ENCODE peak calls at places on chromosome X, in four cellular contexts. One of them, this sample, is unnamed.

GRCh38 chrX:108224727-108225455 is 133.3 kb downstream of the ATG4A start:
- DNase-seq in AG10803: peak
- DNase-seq in foreskin fibroblast: peak
- DNase-seq in AG04449: no peak
- DNase-seq in this sample: peak

GRCh38 chrX:152960115-152960514 is 33.8 kb downstream of the PNMA5 start:
- DNase-seq in AG10803: no peak
- DNase-seq in foreskin fibroblast: peak
- DNase-seq in AG04449: no peak
- DNase-seq in this sample: no peak

GRCh38 chrX:53317365-53318069 is 36.1 kb upstream of the IQSEC2 start:
- DNase-seq in AG10803: peak
- DNase-seq in foreskin fibroblast: peak
- DNase-seq in AG04449: no peak
- DNase-seq in this sample: peak

GRCh38 chrX:5681159-5681558 is 547.5 kb downstream of the NLGN4X start:
- DNase-seq in AG10803: peak
- DNase-seq in foreskin fibroblast: peak
- DNase-seq in AG04449: no peak
- DNase-seq in this sample: peak

GRCh38 chrX:47854474-47854873 is 17.8 kb downstream of the ZNF81 start:
- DNase-seq in AG10803: peak
- DNase-seq in foreskin fibroblast: peak
- DNase-seq in AG04449: no peak
- DNase-seq in this sample: peak

GRCh38 chrX:30865020-30865419 is 24.0 kb downstream of the TAB3 start:
- DNase-seq in AG10803: no peak
- DNase-seq in foreskin fibroblast: peak
- DNase-seq in AG04449: no peak
- DNase-seq in this sample: no peak

GRCh38 chrX:153816821-153817220 is 13.5 kb downstream of the PDZD4 start:
- DNase-seq in AG10803: no peak
- DNase-seq in foreskin fibroblast: no peak
- DNase-seq in AG04449: no peak
- DNase-seq in this sample: no peak

GRCh38 chrX:9576059-9576458 is 111.2 kb downstream of the TBL1X start:
- DNase-seq in AG10803: no peak
- DNase-seq in foreskin fibroblast: no peak
- DNase-seq in AG04449: no peak
- DNase-seq in this sample: no peak

GRCh38 chrX:16155586-16155985 is 11.7 kb upstream of the MAGEB17 start:
- DNase-seq in AG10803: no peak
- DNase-seq in foreskin fibroblast: no peak
- DNase-seq in AG04449: no peak
- DNase-seq in this sample: no peak

GRCh38 chrX:38375888-38376287 is 23.5 kb downstream of the OTC start:
- DNase-seq in AG10803: no peak
- DNase-seq in foreskin fibroblast: peak
- DNase-seq in AG04449: no peak
- DNase-seq in this sample: no peak

GRCh38 chrX:120015145-120016067 is 62.1 kb downstream of the RHOXF2B start:
- DNase-seq in AG10803: no peak
- DNase-seq in foreskin fibroblast: peak
- DNase-seq in AG04449: no peak
- DNase-seq in this sample: no peak

GRCh38 chrX:68685722-68686683 is 38.5 kb downstream of the STARD8 start:
- DNase-seq in AG10803: peak
- DNase-seq in foreskin fibroblast: peak
- DNase-seq in AG04449: no peak
- DNase-seq in this sample: no peak

GRCh38 chrX:41276661-41277506 is 57.1 kb upstream of the DDX3X start:
- DNase-seq in AG10803: no peak
- DNase-seq in foreskin fibroblast: peak
- DNase-seq in AG04449: no peak
- DNase-seq in this sample: no peak

GRCh38 chrX:115892787-115893671 is 277.5 kb upstream of the AGTR2 start:
- DNase-seq in AG10803: no peak
- DNase-seq in foreskin fibroblast: peak
- DNase-seq in AG04449: no peak
- DNase-seq in this sample: peak
- TF ChIP-seq CTCF in AG10803: no peak
- TF ChIP-seq CTCF in foreskin fibroblast: no peak
- TF ChIP-seq CTCF in AG04449: no peak
- TF ChIP-seq CTCF in this sample: no peak

DNA sequence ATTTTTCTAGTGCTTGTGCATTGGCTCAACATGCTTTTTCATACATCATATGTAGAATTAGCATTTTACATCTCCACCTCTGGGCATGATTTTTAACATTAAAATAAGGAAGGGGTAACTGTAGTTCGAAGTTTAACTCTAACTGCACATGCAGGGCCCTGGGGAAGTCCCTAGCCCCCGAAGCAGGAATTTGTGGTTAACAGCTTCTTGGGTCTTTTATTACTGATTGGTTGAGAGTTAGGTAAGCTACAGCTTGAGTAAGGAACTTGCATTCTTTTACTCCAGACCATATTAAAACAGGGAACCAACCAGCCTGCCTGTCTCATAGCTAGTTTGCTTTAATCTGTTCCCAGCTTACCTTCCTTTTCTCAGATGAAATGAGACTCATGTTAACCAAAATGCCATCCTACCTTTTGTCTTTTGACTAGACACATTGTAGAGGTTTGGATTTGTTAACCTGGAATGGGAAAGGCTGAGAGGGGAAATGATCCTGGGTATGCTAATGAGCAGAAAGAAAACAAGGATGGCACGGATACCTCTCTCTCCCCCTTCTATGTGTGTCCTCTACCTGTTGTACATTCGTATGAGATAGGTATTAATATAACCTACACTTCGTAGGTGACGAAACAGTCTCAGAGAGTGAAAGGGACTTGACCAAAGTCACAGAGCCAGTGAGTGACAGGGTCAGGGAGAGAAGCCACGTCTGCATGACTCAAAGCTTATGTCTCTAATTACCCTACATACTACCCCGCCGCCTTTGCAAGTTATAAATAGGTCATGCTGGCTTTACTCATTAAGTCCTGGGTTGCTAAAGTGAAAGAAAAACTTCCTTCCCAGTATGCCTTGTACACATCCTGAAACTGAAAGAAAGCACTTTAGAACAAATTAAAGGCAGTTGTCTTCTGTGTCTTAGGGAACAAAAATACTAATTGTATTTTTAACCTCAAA is 119.5 kb upstream of the AFF2 start:
- DNase-seq in AG10803: peak
- DNase-seq in foreskin fibroblast: no peak
- DNase-seq in AG04449: no peak
- DNase-seq in this sample: no peak
- H3K4me3 ChIP-seq in AG10803: peak
- H3K4me3 ChIP-seq in foreskin fibroblast: no peak
- H3K4me3 ChIP-seq in AG04449: no peak
- H3K4me3 ChIP-seq in this sample: no peak

GRCh38 chrX:7941390-7942042 is 14.3 kb upstream of the PNPLA4 start:
- DNase-seq in AG10803: peak
- DNase-seq in foreskin fibroblast: peak
- DNase-seq in AG04449: no peak
- DNase-seq in this sample: peak
- TF ChIP-seq CTCF in AG10803: peak
- TF ChIP-seq CTCF in foreskin fibroblast: peak
- TF ChIP-seq CTCF in AG04449: peak
- TF ChIP-seq CTCF in this sample: no peak

GRCh38 chrX:2846992-2847391 is 18.3 kb downstream of the GYG2 start:
- DNase-seq in AG10803: no peak
- DNase-seq in foreskin fibroblast: no peak
- DNase-seq in AG04449: no peak
- DNase-seq in this sample: no peak

GRCh38 chrX:2848806-2849420 is 20.2 kb downstream of the GYG2 start:
- DNase-seq in AG10803: peak
- DNase-seq in foreskin fibroblast: peak
- DNase-seq in AG04449: peak
- DNase-seq in this sample: peak
- H3K4me3 ChIP-seq in AG10803: no peak
- H3K4me3 ChIP-seq in foreskin fibroblast: no peak
- H3K4me3 ChIP-seq in AG04449: no peak
- H3K4me3 ChIP-seq in this sample: peak

DNA sequence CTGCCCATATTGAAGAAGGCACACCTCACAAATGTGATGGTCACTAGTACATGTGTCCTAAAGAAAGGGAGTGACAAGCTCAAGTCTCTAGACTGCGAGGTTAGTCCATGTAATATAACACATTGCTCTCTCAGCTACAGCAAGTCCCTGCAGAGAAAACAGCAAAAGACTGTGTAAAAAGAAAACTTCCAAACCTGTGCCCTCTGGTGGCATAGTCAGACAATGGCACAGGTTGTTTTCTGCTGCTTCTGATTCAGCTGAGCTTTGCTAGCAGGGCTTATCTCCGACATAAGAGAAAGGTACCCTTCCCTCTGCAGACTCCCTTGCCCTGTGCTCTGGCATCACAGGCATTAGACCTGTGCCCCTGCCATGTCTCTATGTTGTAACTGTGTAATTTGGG is 1.4 kb upstream of the SERPINA7 start:
- DNase-seq in AG10803: no peak
- DNase-seq in foreskin fibroblast: peak
- DNase-seq in AG04449: no peak
- DNase-seq in this sample: no peak
- TF ChIP-seq CTCF in AG10803: no peak
- TF ChIP-seq CTCF in foreskin fibroblast: no peak
- TF ChIP-seq CTCF in AG04449: no peak
- TF ChIP-seq CTCF in this sample: peak

GRCh38 chrX:124194903-124195302 is 137.6 kb upstream of the TEX13D start:
- DNase-seq in AG10803: no peak
- DNase-seq in foreskin fibroblast: no peak
- DNase-seq in AG04449: no peak
- DNase-seq in this sample: no peak

GRCh38 chrX:124190440-124190839 is 142.0 kb upstream of the TEX13D start:
- DNase-seq in AG10803: no peak
- DNase-seq in foreskin fibroblast: no peak
- DNase-seq in AG04449: no peak
- DNase-seq in this sample: no peak

DNA sequence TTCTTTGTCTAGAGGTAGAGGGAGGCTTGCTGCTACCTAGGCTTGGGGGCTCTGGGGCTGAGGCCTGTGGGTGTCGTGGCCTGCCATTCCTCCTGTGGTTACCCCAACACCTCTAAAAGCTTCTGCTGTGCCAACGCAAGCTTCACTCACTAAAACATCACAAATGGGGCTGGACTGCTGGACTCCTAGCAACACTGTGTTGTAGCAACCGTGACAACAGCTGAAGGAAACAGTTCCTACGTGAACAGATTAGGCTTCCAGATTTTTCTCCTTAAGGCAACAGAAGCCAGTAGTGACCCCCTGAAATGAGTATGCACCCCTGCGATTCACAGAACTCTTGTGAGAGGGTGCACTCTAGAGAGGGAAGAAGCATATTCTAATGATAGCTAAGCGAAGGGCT is 138.3 kb upstream of the TEX13D start:
- DNase-seq in AG10803: peak
- DNase-seq in foreskin fibroblast: no peak
- DNase-seq in AG04449: no peak
- DNase-seq in this sample: no peak
- H3K4me3 ChIP-seq in AG10803: no peak
- H3K4me3 ChIP-seq in foreskin fibroblast: no peak
- H3K4me3 ChIP-seq in AG04449: no peak
- H3K4me3 ChIP-seq in this sample: no peak

DNA sequence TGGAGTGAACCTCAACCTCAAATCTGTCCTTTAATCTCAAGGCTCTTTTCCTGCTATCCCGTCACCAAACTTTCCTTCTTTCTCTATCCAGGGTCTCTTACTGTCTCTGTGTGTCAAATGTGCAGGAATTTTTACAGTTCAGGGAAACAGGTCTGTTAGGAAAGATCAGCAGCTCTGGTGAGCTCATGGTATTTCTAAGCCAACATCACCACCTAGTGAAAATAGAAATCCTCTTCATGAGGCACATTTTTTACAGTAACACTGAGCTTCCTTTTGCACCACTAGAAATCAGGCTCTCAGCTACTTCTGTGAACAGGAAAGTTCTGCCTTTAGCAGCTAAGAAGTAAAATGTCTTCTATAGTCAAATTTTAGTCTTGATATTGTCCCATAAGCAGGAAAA is 39.6 kb downstream of the NUDT11 start:
- DNase-seq in AG10803: no peak
- DNase-seq in foreskin fibroblast: no peak
- DNase-seq in AG04449: no peak
- DNase-seq in this sample: no peak
- TF ChIP-seq CTCF in AG10803: no peak
- TF ChIP-seq CTCF in foreskin fibroblast: no peak
- TF ChIP-seq CTCF in AG04449: no peak
- TF ChIP-seq CTCF in this sample: no peak

DNA sequence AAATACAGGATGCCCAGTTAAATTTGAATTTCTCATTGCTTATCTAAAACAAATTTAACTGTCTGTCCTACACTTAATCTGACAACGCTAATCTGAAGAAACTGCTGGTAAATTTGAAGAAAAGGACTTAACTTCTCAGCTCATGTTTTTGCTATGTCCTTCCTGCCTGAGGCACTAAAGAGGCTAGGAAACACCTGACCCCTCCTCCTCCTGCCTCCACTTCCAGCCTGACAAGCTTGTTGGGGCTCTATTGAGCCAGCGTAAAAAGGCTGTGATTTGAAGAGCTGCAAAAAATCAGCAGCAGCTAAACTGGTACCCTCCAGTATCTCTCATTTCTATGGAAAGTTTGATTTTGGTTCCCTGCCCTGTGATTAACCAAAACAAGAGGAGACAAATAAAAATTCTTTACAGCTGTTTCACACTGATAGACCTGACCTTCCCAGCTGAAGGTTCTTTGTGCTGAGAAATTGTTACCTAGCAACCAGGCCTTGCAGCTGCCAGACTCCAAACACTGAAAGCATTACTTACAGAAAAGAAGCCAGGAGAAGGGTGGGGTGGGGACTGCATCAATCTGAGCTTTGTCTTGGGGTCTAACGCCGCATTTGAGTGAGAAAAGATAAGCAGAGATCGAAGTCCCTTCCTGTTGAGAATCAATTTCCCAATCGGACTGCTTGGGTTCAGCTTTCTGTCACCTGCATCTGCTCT is 34.9 kb downstream of the DCX start:
- DNase-seq in AG10803: no peak
- DNase-seq in foreskin fibroblast: no peak
- DNase-seq in AG04449: no peak
- DNase-seq in this sample: no peak
- H3K4me3 ChIP-seq in AG10803: no peak
- H3K4me3 ChIP-seq in foreskin fibroblast: no peak
- H3K4me3 ChIP-seq in AG04449: no peak
- H3K4me3 ChIP-seq in this sample: no peak